ENCODE peak calls at places on chromosomes 1 and 21, in nine cellular contexts. One of them, this sample, is unnamed.

GRCh38 chr1:53553734-53554509 is 94.7 kb downstream of the DMRTB1 start:
- DNase-seq in Peyer's patch: peak
- DNase-seq in hepatocyte: no peak
- DNase-seq in fibroblast of lung: no peak
- DNase-seq in PC-3: no peak
- DNase-seq in astrocyte of the spinal cord: no peak
- DNase-seq in left ventricle myocardium inferior: peak
- DNase-seq in heart right ventricle: no peak
- DNase-seq in bronchial epithelial cell: no peak
- DNase-seq in this sample: no peak

GRCh38 chr1:43878854-43879253 is 54.7 kb upstream of the ARTN start:
- DNase-seq in PC-3: no peak
- DNase-seq in left ventricle myocardium inferior: no peak
- DNase-seq in bronchial epithelial cell: no peak
- DNase-seq in heart right ventricle: no peak
- DNase-seq in Peyer's patch: no peak
- DNase-seq in fibroblast of lung: no peak
- DNase-seq in astrocyte of the spinal cord: no peak
- DNase-seq in hepatocyte: no peak
- DNase-seq in this sample: no peak

GRCh38 chr1:222084996-222085395 is 343.1 kb upstream of the DUSP10 start:
- DNase-seq in astrocyte of the spinal cord: no peak
- DNase-seq in Peyer's patch: no peak
- DNase-seq in bronchial epithelial cell: peak
- DNase-seq in heart right ventricle: no peak
- DNase-seq in fibroblast of lung: peak
- DNase-seq in left ventricle myocardium inferior: no peak
- DNase-seq in PC-3: no peak
- DNase-seq in hepatocyte: no peak
- DNase-seq in this sample: no peak

GRCh38 chr1:213457097-213457680 is 406.1 kb downstream of the RPS6KC1 start:
- DNase-seq in left ventricle myocardium inferior: peak
- DNase-seq in heart right ventricle: peak
- DNase-seq in PC-3: no peak
- DNase-seq in hepatocyte: no peak
- DNase-seq in astrocyte of the spinal cord: no peak
- DNase-seq in Peyer's patch: no peak
- DNase-seq in fibroblast of lung: no peak
- DNase-seq in bronchial epithelial cell: no peak
- DNase-seq in this sample: no peak

GRCh38 chr1:23796466-23797271 is 3.9 kb downstream of the GALE start:
- DNase-seq in hepatocyte: no peak
- DNase-seq in heart right ventricle: no peak
- DNase-seq in astrocyte of the spinal cord: no peak
- DNase-seq in PC-3: no peak
- DNase-seq in fibroblast of lung: no peak
- DNase-seq in bronchial epithelial cell: no peak
- DNase-seq in Peyer's patch: no peak
- DNase-seq in left ventricle myocardium inferior: no peak
- DNase-seq in this sample: no peak

GRCh38 chr1:3352084-3352951 is 102.1 kb upstream of the ARHGEF16 start:
- DNase-seq in astrocyte of the spinal cord: peak
- DNase-seq in Peyer's patch: no peak
- DNase-seq in PC-3: peak
- DNase-seq in bronchial epithelial cell: no peak
- DNase-seq in left ventricle myocardium inferior: no peak
- DNase-seq in hepatocyte: peak
- DNase-seq in heart right ventricle: no peak
- DNase-seq in fibroblast of lung: peak
- DNase-seq in this sample: no peak

GRCh38 chr1:108881369-108881768 is 4.6 kb downstream of the GPSM2 start:
- DNase-seq in astrocyte of the spinal cord: no peak
- DNase-seq in bronchial epithelial cell: peak
- DNase-seq in PC-3: peak
- DNase-seq in heart right ventricle: no peak
- DNase-seq in hepatocyte: no peak
- DNase-seq in fibroblast of lung: peak
- DNase-seq in left ventricle myocardium inferior: no peak
- DNase-seq in Peyer's patch: no peak
- DNase-seq in this sample: no peak

GRCh38 chr1:225651376-225651871 is 1.5 kb downstream of the ENAH start:
- DNase-seq in left ventricle myocardium inferior: no peak
- DNase-seq in bronchial epithelial cell: peak
- DNase-seq in hepatocyte: no peak
- DNase-seq in heart right ventricle: no peak
- DNase-seq in astrocyte of the spinal cord: peak
- DNase-seq in PC-3: peak
- DNase-seq in fibroblast of lung: peak
- DNase-seq in Peyer's patch: no peak
- DNase-seq in this sample: no peak

GRCh38 chr21:46622226-46622625 is 13.2 kb upstream of the PRMT2 start:
- DNase-seq in fibroblast of lung: no peak
- DNase-seq in left ventricle myocardium inferior: peak
- DNase-seq in Peyer's patch: peak
- DNase-seq in astrocyte of the spinal cord: peak
- DNase-seq in hepatocyte: peak
- DNase-seq in heart right ventricle: no peak
- DNase-seq in bronchial epithelial cell: no peak
- DNase-seq in PC-3: no peak
- DNase-seq in this sample: no peak

GRCh38 chr1:192907545-192908243 is 98.9 kb downstream of the RGS2 start:
- DNase-seq in heart right ventricle: no peak
- DNase-seq in hepatocyte: peak
- DNase-seq in left ventricle myocardium inferior: no peak
- DNase-seq in bronchial epithelial cell: peak
- DNase-seq in PC-3: no peak
- DNase-seq in astrocyte of the spinal cord: peak
- DNase-seq in Peyer's patch: peak
- DNase-seq in fibroblast of lung: peak
- DNase-seq in this sample: no peak

GRCh38 chr1:228148971-228149340 is 774 bp upstream of the GJC2 start:
- DNase-seq in left ventricle myocardium inferior: no peak
- DNase-seq in PC-3: no peak
- DNase-seq in fibroblast of lung: no peak
- DNase-seq in bronchial epithelial cell: no peak
- DNase-seq in hepatocyte: peak
- DNase-seq in heart right ventricle: peak
- DNase-seq in astrocyte of the spinal cord: no peak
- DNase-seq in Peyer's patch: no peak
- DNase-seq in this sample: no peak

GRCh38 chr1:111570781-111571181 is 48.8 kb upstream of the RAP1A start:
- DNase-seq in bronchial epithelial cell: peak
- DNase-seq in astrocyte of the spinal cord: no peak
- DNase-seq in left ventricle myocardium inferior: no peak
- DNase-seq in PC-3: peak
- DNase-seq in Peyer's patch: peak
- DNase-seq in hepatocyte: no peak
- DNase-seq in heart right ventricle: no peak
- DNase-seq in fibroblast of lung: peak
- DNase-seq in this sample: no peak

GRCh38 chr1:36712151-36712550 is 229.4 kb upstream of the CSF3R start:
- DNase-seq in left ventricle myocardium inferior: no peak
- DNase-seq in fibroblast of lung: no peak
- DNase-seq in Peyer's patch: no peak
- DNase-seq in PC-3: no peak
- DNase-seq in astrocyte of the spinal cord: no peak
- DNase-seq in heart right ventricle: no peak
- DNase-seq in bronchial epithelial cell: no peak
- DNase-seq in hepatocyte: no peak
- DNase-seq in this sample: no peak

GRCh38 chr1:36708587-36708986 is 225.9 kb upstream of the CSF3R start:
- DNase-seq in left ventricle myocardium inferior: no peak
- DNase-seq in astrocyte of the spinal cord: no peak
- DNase-seq in heart right ventricle: no peak
- DNase-seq in Peyer's patch: no peak
- DNase-seq in PC-3: no peak
- DNase-seq in bronchial epithelial cell: no peak
- DNase-seq in hepatocyte: no peak
- DNase-seq in fibroblast of lung: no peak
- DNase-seq in this sample: no peak

GRCh38 chr1:36711480-36711879 is 228.8 kb upstream of the CSF3R start:
- DNase-seq in astrocyte of the spinal cord: no peak
- DNase-seq in Peyer's patch: no peak
- DNase-seq in left ventricle myocardium inferior: no peak
- DNase-seq in PC-3: no peak
- DNase-seq in hepatocyte: no peak
- DNase-seq in heart right ventricle: no peak
- DNase-seq in bronchial epithelial cell: no peak
- DNase-seq in fibroblast of lung: no peak
- DNase-seq in this sample: no peak

GRCh38 chr1:36710901-36711300 is 228.2 kb upstream of the CSF3R start:
- DNase-seq in heart right ventricle: no peak
- DNase-seq in bronchial epithelial cell: no peak
- DNase-seq in fibroblast of lung: no peak
- DNase-seq in astrocyte of the spinal cord: no peak
- DNase-seq in left ventricle myocardium inferior: no peak
- DNase-seq in hepatocyte: no peak
- DNase-seq in Peyer's patch: no peak
- DNase-seq in PC-3: no peak
- DNase-seq in this sample: no peak

GRCh38 chr1:36710008-36710407 is 227.3 kb upstream of the CSF3R start:
- DNase-seq in astrocyte of the spinal cord: no peak
- DNase-seq in Peyer's patch: no peak
- DNase-seq in left ventricle myocardium inferior: no peak
- DNase-seq in fibroblast of lung: no peak
- DNase-seq in bronchial epithelial cell: no peak
- DNase-seq in PC-3: no peak
- DNase-seq in heart right ventricle: no peak
- DNase-seq in hepatocyte: no peak
- DNase-seq in this sample: no peak
- TF ChIP-seq CTCF in astrocyte of the spinal cord: no peak
- TF ChIP-seq CTCF in Peyer's patch: no peak
- TF ChIP-seq CTCF in left ventricle myocardium inferior: no peak
- TF ChIP-seq CTCF in fibroblast of lung: no peak
- TF ChIP-seq CTCF in bronchial epithelial cell: no peak
- TF ChIP-seq CTCF in PC-3: no peak
- TF ChIP-seq CTCF in heart right ventricle: no peak
- TF ChIP-seq CTCF in hepatocyte: no peak
- TF ChIP-seq CTCF in this sample: no peak

GRCh38 chr1:234533034-234533571 is 54.1 kb upstream of the TARBP1 start:
- DNase-seq in PC-3: peak
- DNase-seq in hepatocyte: peak
- DNase-seq in left ventricle myocardium inferior: peak
- DNase-seq in astrocyte of the spinal cord: peak
- DNase-seq in Peyer's patch: peak
- DNase-seq in fibroblast of lung: peak
- DNase-seq in heart right ventricle: peak
- DNase-seq in bronchial epithelial cell: peak
- DNase-seq in this sample: peak
- H3K4me3 ChIP-seq in PC-3: no peak
- H3K4me3 ChIP-seq in hepatocyte: no peak
- H3K4me3 ChIP-seq in left ventricle myocardium inferior: no peak
- H3K4me3 ChIP-seq in astrocyte of the spinal cord: no peak
- H3K4me3 ChIP-seq in Peyer's patch: no peak
- H3K4me3 ChIP-seq in fibroblast of lung: no peak
- H3K4me3 ChIP-seq in heart right ventricle: no peak
- H3K4me3 ChIP-seq in bronchial epithelial cell: no peak
- H3K4me3 ChIP-seq in this sample: no peak

GRCh38 chr1:59016390-59016789 is 232.5 kb upstream of the JUN start:
- DNase-seq in Peyer's patch: no peak
- DNase-seq in left ventricle myocardium inferior: no peak
- DNase-seq in astrocyte of the spinal cord: peak
- DNase-seq in bronchial epithelial cell: peak
- DNase-seq in heart right ventricle: no peak
- DNase-seq in hepatocyte: no peak
- DNase-seq in PC-3: no peak
- DNase-seq in fibroblast of lung: no peak
- DNase-seq in this sample: no peak
- TF ChIP-seq CTCF in Peyer's patch: no peak
- TF ChIP-seq CTCF in left ventricle myocardium inferior: no peak
- TF ChIP-seq CTCF in astrocyte of the spinal cord: peak
- TF ChIP-seq CTCF in bronchial epithelial cell: peak
- TF ChIP-seq CTCF in heart right ventricle: no peak
- TF ChIP-seq CTCF in hepatocyte: peak
- TF ChIP-seq CTCF in PC-3: no peak
- TF ChIP-seq CTCF in fibroblast of lung: no peak
- TF ChIP-seq CTCF in this sample: no peak

GRCh38 chr1:183912265-183912886 is 107.5 kb downstream of the RGL1 start:
- DNase-seq in left ventricle myocardium inferior: no peak
- DNase-seq in Peyer's patch: no peak
- DNase-seq in PC-3: no peak
- DNase-seq in fibroblast of lung: no peak
- DNase-seq in heart right ventricle: no peak
- DNase-seq in astrocyte of the spinal cord: no peak
- DNase-seq in hepatocyte: no peak
- DNase-seq in bronchial epithelial cell: no peak
- DNase-seq in this sample: no peak
- H3K4me3 ChIP-seq in left ventricle myocardium inferior: no peak
- H3K4me3 ChIP-seq in Peyer's patch: no peak
- H3K4me3 ChIP-seq in PC-3: no peak
- H3K4me3 ChIP-seq in fibroblast of lung: no peak
- H3K4me3 ChIP-seq in heart right ventricle: no peak
- H3K4me3 ChIP-seq in astrocyte of the spinal cord: no peak
- H3K4me3 ChIP-seq in hepatocyte: no peak
- H3K4me3 ChIP-seq in bronchial epithelial cell: no peak
- H3K4me3 ChIP-seq in this sample: no peak

DNA sequence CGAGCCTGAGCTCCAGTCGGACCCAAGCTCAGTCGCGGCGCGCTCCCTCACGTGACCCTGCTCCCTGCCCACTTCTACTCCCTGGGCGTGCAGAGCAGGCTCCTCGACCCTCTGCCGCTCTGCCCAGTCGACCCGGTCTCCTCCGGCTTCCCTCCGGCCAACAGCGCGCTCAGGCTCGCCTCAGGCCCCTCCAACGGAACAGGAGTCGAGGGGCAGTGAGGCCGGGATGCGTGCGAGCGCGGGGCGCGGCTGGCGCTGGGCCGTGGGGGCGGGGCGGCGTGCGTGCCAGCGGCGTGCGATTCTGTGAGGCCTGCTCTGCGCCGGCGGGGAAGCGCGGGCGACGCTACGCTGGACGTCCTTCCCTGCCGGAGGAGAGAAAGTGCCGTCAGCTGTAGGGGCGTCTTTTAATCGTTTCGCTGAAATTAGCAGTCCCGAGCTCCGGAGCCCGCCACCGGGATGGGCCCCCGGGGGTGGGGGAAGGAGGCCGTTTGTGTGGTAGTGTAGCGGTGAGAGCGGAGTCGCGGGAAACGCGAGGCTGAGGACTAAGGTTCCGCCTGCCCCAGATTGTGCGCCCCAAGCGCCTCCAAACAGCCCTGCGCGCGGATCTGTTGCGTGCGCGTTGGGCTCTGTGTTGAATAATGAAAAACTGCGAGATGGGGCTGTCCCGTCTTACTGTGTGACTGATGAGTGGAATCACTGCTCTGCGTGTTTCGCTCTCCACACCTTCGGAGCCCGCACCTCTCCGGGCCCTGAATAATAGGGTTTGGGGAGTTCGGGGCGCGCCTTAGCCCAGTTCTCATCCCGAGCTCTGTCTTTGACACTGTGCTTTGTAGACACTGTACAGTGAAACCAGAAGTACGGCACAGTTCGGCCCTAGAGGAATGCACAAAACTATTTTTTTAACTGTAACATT is at the start of gene ACBD6:
- DNase-seq in hepatocyte: peak
- DNase-seq in left ventricle myocardium inferior: peak
- DNase-seq in bronchial epithelial cell: peak
- DNase-seq in astrocyte of the spinal cord: peak
- DNase-seq in PC-3: peak
- DNase-seq in Peyer's patch: peak
- DNase-seq in heart right ventricle: peak
- DNase-seq in fibroblast of lung: peak
- DNase-seq in this sample: peak
- TF ChIP-seq CTCF in hepatocyte: peak
- TF ChIP-seq CTCF in left ventricle myocardium inferior: peak
- TF ChIP-seq CTCF in bronchial epithelial cell: no peak
- TF ChIP-seq CTCF in astrocyte of the spinal cord: peak
- TF ChIP-seq CTCF in PC-3: no peak
- TF ChIP-seq CTCF in Peyer's patch: no peak
- TF ChIP-seq CTCF in heart right ventricle: peak
- TF ChIP-seq CTCF in fibroblast of lung: no peak
- TF ChIP-seq CTCF in this sample: no peak

This sample was measured in HFF-Myc.